ENCODE peak calls at places on chromosomes 2 and 18, in five cellular contexts. M is stimulated activated CD4-positive, alpha-beta T cell treated with anti-CD3 and anti-CD28 coated beads, Interleukin-12 subunit alpha, Interleukin-12 subunit beta, amount 100 ng/mL, for 4 hours; F is ELF-1; N is nephron progenitor cell; A is activated gamma-delta T cell. H is an unnamed sample.
A peak's percentile ranks its signal among the peaks of the same experiment; 100 is the strongest.

GRCh38 chr2:234300932-234301823 is 195.7 kb downstream of the ARL4C start:
- DNase-seq in M (no peak), F (no peak), N (no peak), A (no peak), H (no peak)

GRCh38 chr2:43051316-43051715 is 175.1 kb downstream of the ZFP36L2 start:
- DNase-seq in M (peak; percentile 8), F (peak; percentile 38), N (no peak), A (no peak), H (no peak)

GRCh38 chr2:50111067-50111466 is 920.9 kb downstream of the NRXN1 start:
- DNase-seq in M (no peak), F (no peak), N (no peak), A (no peak), H (no peak)

GRCh38 chr2:216683846-216684245 is 11.5 kb downstream of the IGFBP5 start:
- DNase-seq in M (no peak), F (no peak), N (no peak), A (no peak), H (no peak)

GRCh38 chr2:78999410-78999809 is 26.1 kb upstream of the REG3G start:
- DNase-seq in M (no peak), F (no peak), N (no peak), A (no peak), H (no peak)

GRCh38 chr2:43110442-43110871 is 115.9 kb downstream of the ZFP36L2 start:
- DNase-seq in M (no peak), F (no peak), N (no peak), A (no peak), H (no peak)

GRCh38 chr18:23587220-23587642 is 925 bp upstream of the NPC1 start:
- DNase-seq in M (no peak), F (no peak), N (no peak), A (no peak), H (no peak)

GRCh38 chr2:195343942-195344530 is 313.0 kb upstream of the SLC39A10 start:
- DNase-seq in M (no peak), F (no peak), N (no peak), A (no peak), H (no peak)

GRCh38 chr18:31660763-31661162 is 23.6 kb downstream of the B4GALT6 start:
- DNase-seq in M (no peak), F (no peak), N (no peak), A (no peak), H (no peak)

GRCh38 chr2:1754046-1754445 is 9.7 kb upstream of the PXDN start:
- DNase-seq in M (no peak), F (no peak), N (no peak), A (no peak), H (no peak)

GRCh38 chr2:206079699-206080465 is 6.1 kb downstream of the INO80D start:
- DNase-seq in M (no peak), F (peak; percentile 80), N (no peak), A (no peak), H (no peak)

GRCh38 chr2:134466141-134466540 is 212.3 kb downstream of the MGAT5 start:
- DNase-seq in M (no peak), F (peak; percentile 36), N (no peak), A (no peak), H (no peak)

GRCh38 chr18:7545734-7546133 is 21.4 kb upstream of the PTPRM start:
- DNase-seq in M (no peak), F (no peak), N (no peak), A (no peak), H (no peak)

GRCh38 chr18:69261436-69261835 is 139.3 kb upstream of the DOK6 start:
- DNase-seq in M (no peak), F (no peak), N (no peak), A (no peak), H (no peak)

GRCh38 chr2:111091811-111092211 is 28.9 kb upstream of the BCL2L11 start:
- DNase-seq in M (no peak), F (no peak), N (no peak), A (no peak), H (no peak)

GRCh38 chr2:213248637-213249036 is 35.6 kb upstream of the SPAG16 start:
- DNase-seq in M (no peak), F (no peak), N (no peak), A (no peak), H (no peak)

GRCh38 chr18:27202771-27203170 is 17.7 kb upstream of the CHST9 start:
- DNase-seq in M (no peak), F (no peak), N (no peak), A (no peak), H (no peak)

GRCh38 chr2:128346291-128346690 is 27.6 kb upstream of the HS6ST1 start:
- DNase-seq in M (no peak), F (no peak), N (no peak), A (no peak), H (no peak)

GRCh38 chr2:104487381-104487780 is 366.5 kb upstream of the POU3F3 start:
- DNase-seq in M (no peak), F (no peak), N (no peak), A (no peak), H (no peak)

GRCh38 chr2:145350011-145350410 is 830.1 kb upstream of the ZEB2 start:
- DNase-seq in M (no peak), F (no peak), N (no peak), A (no peak), H (no peak)

GRCh38 chr2:190519975-190520767 is 14.4 kb downstream of the NEMP2 start:
- DNase-seq in M (no peak), F (no peak), N (no peak), A (no peak), H (no peak)

GRCh38 chr2:170332676-170333402 is 154.9 kb downstream of the MYO3B start:
- DNase-seq in M (no peak), F (no peak), N (no peak), A (no peak), H (no peak)

GRCh38 chr2:4420032-4420431 is 716.7 kb downstream of the DCDC2C start:
- DNase-seq in M (no peak), F (no peak), N (no peak), A (no peak), H (no peak)

GRCh38 chr2:46495347-46496030 is 16.1 kb downstream of the TMEM247 start:
- DNase-seq in M (no peak), F (no peak), N (no peak), A (no peak), H (no peak)

GRCh38 chr2:143433158-143433557 is 303.9 kb downstream of the ARHGAP15 start:
- DNase-seq in M (no peak), F (no peak), N (no peak), A (no peak), H (no peak)

GRCh38 chr18:78192044-78192443 is 787.6 kb upstream of the SALL3 start:
- DNase-seq in M (no peak), F (peak; percentile 30), N (no peak), A (no peak), H (no peak)

GRCh38 chr2:119786312-119786711 is 26.6 kb downstream of the PTPN4 start:
- DNase-seq in M (no peak), F (no peak), N (no peak), A (no peak), H (no peak)

GRCh38 chr2:143110759-143111428 is 18.3 kb upstream of the ARHGAP15 start:
- DNase-seq in M (peak; percentile 53), F (peak; percentile 52), N (peak; percentile 65), A (no peak), H (no peak)

GRCh38 chr18:26383454-26384270 is 157.4 kb downstream of the TAF4B start:
- DNase-seq in M (no peak), F (no peak), N (peak; percentile 16), A (no peak), H (no peak)

H was measured in GM12892.